ENCODE peak calls at places on chromosomes 6 and 20, in seven cellular contexts. One of them, this sample, is unnamed.

GRCh38 chr6:90403489-90404381 is 107.1 kb upstream of the BACH2 start:
- DNase-seq in breast epithelium: no peak
- DNase-seq in mesothelial cell of epicardium: no peak
- DNase-seq in Panc1: no peak
- DNase-seq in GM20000: no peak
- DNase-seq in glutamatergic neuron: no peak
- DNase-seq in uterus: peak; percentile 39
- DNase-seq in this sample: no peak

GRCh38 chr6:100458841-100459154 is 5.9 kb downstream of the SIM1 start:
- DNase-seq in breast epithelium: no peak
- DNase-seq in mesothelial cell of epicardium: no peak
- DNase-seq in Panc1: no peak
- DNase-seq in GM20000: no peak
- DNase-seq in glutamatergic neuron: no peak
- DNase-seq in uterus: no peak
- DNase-seq in this sample: no peak

GRCh38 chr6:75735491-75736186 is 13.4 kb upstream of the MYO6 start:
- DNase-seq in breast epithelium: no peak
- DNase-seq in mesothelial cell of epicardium: no peak
- DNase-seq in Panc1: no peak
- DNase-seq in GM20000: peak; percentile 20
- DNase-seq in glutamatergic neuron: no peak
- DNase-seq in uterus: no peak
- DNase-seq in this sample: no peak

GRCh38 chr6:105087571-105088211 is 92.1 kb downstream of the POPDC3 start:
- DNase-seq in breast epithelium: no peak
- DNase-seq in mesothelial cell of epicardium: no peak
- DNase-seq in Panc1: no peak
- DNase-seq in GM20000: peak; percentile 54
- DNase-seq in glutamatergic neuron: no peak
- DNase-seq in uterus: no peak
- DNase-seq in this sample: no peak

GRCh38 chr20:34768105-34768504 is 57.3 kb downstream of the NCOA6 start:
- DNase-seq in breast epithelium: no peak
- DNase-seq in mesothelial cell of epicardium: no peak
- DNase-seq in Panc1: no peak
- DNase-seq in GM20000: no peak
- DNase-seq in glutamatergic neuron: no peak
- DNase-seq in uterus: no peak
- DNase-seq in this sample: no peak

GRCh38 chr6:62764841-62765240 is 446.4 kb upstream of the FKBP1C start:
- DNase-seq in breast epithelium: no peak
- DNase-seq in mesothelial cell of epicardium: no peak
- DNase-seq in Panc1: no peak
- DNase-seq in GM20000: no peak
- DNase-seq in glutamatergic neuron: no peak
- DNase-seq in uterus: no peak
- DNase-seq in this sample: no peak

GRCh38 chr6:159172066-159172465 is 2.9 kb downstream of the FNDC1 start:
- DNase-seq in breast epithelium: no peak
- DNase-seq in mesothelial cell of epicardium: no peak
- DNase-seq in Panc1: no peak
- DNase-seq in GM20000: no peak
- DNase-seq in glutamatergic neuron: no peak
- DNase-seq in uterus: no peak
- DNase-seq in this sample: no peak

GRCh38 chr6:127477648-127478047 is 18.5 kb upstream of the KIAA0408 start:
- DNase-seq in breast epithelium: no peak
- DNase-seq in mesothelial cell of epicardium: no peak
- DNase-seq in Panc1: no peak
- DNase-seq in GM20000: no peak
- DNase-seq in glutamatergic neuron: no peak
- DNase-seq in uterus: no peak
- DNase-seq in this sample: no peak

GRCh38 chr20:63622732-63623131 is 4.2 kb downstream of the GMEB2 start:
- DNase-seq in breast epithelium: no peak
- DNase-seq in mesothelial cell of epicardium: no peak
- DNase-seq in Panc1: no peak
- DNase-seq in GM20000: no peak
- DNase-seq in glutamatergic neuron: peak; percentile 5
- DNase-seq in uterus: no peak
- DNase-seq in this sample: no peak

GRCh38 chr6:53543341-53544010 is 1.4 kb downstream of the GCLC start:
- DNase-seq in breast epithelium: no peak
- DNase-seq in mesothelial cell of epicardium: no peak
- DNase-seq in Panc1: no peak
- DNase-seq in GM20000: no peak
- DNase-seq in glutamatergic neuron: no peak
- DNase-seq in uterus: no peak
- DNase-seq in this sample: no peak

GRCh38 chr6:147117580-147117979 is 86.6 kb upstream of the STXBP5 start:
- DNase-seq in breast epithelium: no peak
- DNase-seq in mesothelial cell of epicardium: no peak
- DNase-seq in Panc1: no peak
- DNase-seq in GM20000: no peak
- DNase-seq in glutamatergic neuron: no peak
- DNase-seq in uterus: no peak
- DNase-seq in this sample: no peak

GRCh38 chr20:41800040-41800439 is 181.9 kb upstream of the CHD6 start:
- DNase-seq in breast epithelium: no peak
- DNase-seq in mesothelial cell of epicardium: no peak
- DNase-seq in Panc1: no peak
- DNase-seq in GM20000: no peak
- DNase-seq in glutamatergic neuron: no peak
- DNase-seq in uterus: no peak
- DNase-seq in this sample: no peak

GRCh38 chr6:111429571-111429970 is 53.4 kb downstream of the REV3L start:
- DNase-seq in breast epithelium: no peak
- DNase-seq in mesothelial cell of epicardium: no peak
- DNase-seq in Panc1: no peak
- DNase-seq in GM20000: no peak
- DNase-seq in glutamatergic neuron: no peak
- DNase-seq in uterus: no peak
- DNase-seq in this sample: no peak

GRCh38 chr6:164478426-164478825 is 831.0 kb downstream of the C6orf118 start:
- DNase-seq in breast epithelium: no peak
- DNase-seq in mesothelial cell of epicardium: no peak
- DNase-seq in Panc1: no peak
- DNase-seq in GM20000: no peak
- DNase-seq in glutamatergic neuron: no peak
- DNase-seq in uterus: no peak
- DNase-seq in this sample: no peak

GRCh38 chr6:4350571-4351505 is 215.5 kb upstream of the ECI2 start:
- DNase-seq in breast epithelium: no peak
- DNase-seq in mesothelial cell of epicardium: no peak
- DNase-seq in Panc1: no peak
- DNase-seq in GM20000: no peak
- DNase-seq in glutamatergic neuron: no peak
- DNase-seq in uterus: no peak
- DNase-seq in this sample: no peak

GRCh38 chr6:26003102-26003694 is 40.6 kb downstream of the TRIM38 start:
- DNase-seq in breast epithelium: no peak
- DNase-seq in mesothelial cell of epicardium: no peak
- DNase-seq in Panc1: peak; percentile 38
- DNase-seq in GM20000: peak; percentile 55
- DNase-seq in glutamatergic neuron: peak; percentile 76
- DNase-seq in uterus: peak; percentile 56
- DNase-seq in this sample: peak; percentile 66

GRCh38 chr6:8219352-8219943 is 117.1 kb upstream of the EEF1E1 start:
- DNase-seq in breast epithelium: no peak
- DNase-seq in mesothelial cell of epicardium: no peak
- DNase-seq in Panc1: peak; percentile 32
- DNase-seq in GM20000: peak; percentile 58
- DNase-seq in glutamatergic neuron: no peak
- DNase-seq in uterus: no peak
- DNase-seq in this sample: peak; percentile 63

GRCh38 chr6:158322724-158323560 is 10.7 kb downstream of the TULP4 start:
- DNase-seq in breast epithelium: no peak
- DNase-seq in mesothelial cell of epicardium: no peak
- DNase-seq in Panc1: no peak
- DNase-seq in GM20000: peak; percentile 43
- DNase-seq in glutamatergic neuron: no peak
- DNase-seq in uterus: no peak
- DNase-seq in this sample: no peak

GRCh38 chr6:29908710-29909109 is 33.6 kb upstream of the HLA-A start:
- DNase-seq in breast epithelium: no peak
- DNase-seq in mesothelial cell of epicardium: no peak
- DNase-seq in Panc1: no peak
- DNase-seq in GM20000: no peak
- DNase-seq in glutamatergic neuron: no peak
- DNase-seq in uterus: no peak
- DNase-seq in this sample: no peak

GRCh38 chr20:39777610-39778009 is 815.5 kb downstream of the DHX35 start:
- DNase-seq in breast epithelium: no peak
- DNase-seq in mesothelial cell of epicardium: no peak
- DNase-seq in Panc1: no peak
- DNase-seq in GM20000: no peak
- DNase-seq in glutamatergic neuron: no peak
- DNase-seq in uterus: no peak
- DNase-seq in this sample: no peak

GRCh38 chr20:39773380-39774000 is 811.3 kb downstream of the DHX35 start:
- DNase-seq in breast epithelium: no peak
- DNase-seq in mesothelial cell of epicardium: no peak
- DNase-seq in Panc1: no peak
- DNase-seq in GM20000: no peak
- DNase-seq in glutamatergic neuron: no peak
- DNase-seq in uterus: no peak
- DNase-seq in this sample: no peak

GRCh38 chr20:39775110-39775509 is 813.0 kb downstream of the DHX35 start:
- DNase-seq in breast epithelium: no peak
- DNase-seq in mesothelial cell of epicardium: no peak
- DNase-seq in Panc1: no peak
- DNase-seq in GM20000: no peak
- DNase-seq in glutamatergic neuron: no peak
- DNase-seq in uterus: peak; percentile 41
- DNase-seq in this sample: no peak

GRCh38 chr20:39778431-39778830 is 816.3 kb downstream of the DHX35 start:
- DNase-seq in breast epithelium: no peak
- DNase-seq in mesothelial cell of epicardium: no peak
- DNase-seq in Panc1: no peak
- DNase-seq in GM20000: no peak
- DNase-seq in glutamatergic neuron: no peak
- DNase-seq in uterus: no peak
- DNase-seq in this sample: no peak

GRCh38 chr20:39778847-39779641 is 816.9 kb downstream of the DHX35 start:
- DNase-seq in breast epithelium: no peak
- DNase-seq in mesothelial cell of epicardium: no peak
- DNase-seq in Panc1: no peak
- DNase-seq in GM20000: no peak
- DNase-seq in glutamatergic neuron: no peak
- DNase-seq in uterus: no peak
- DNase-seq in this sample: no peak
- TF ChIP-seq CTCF in breast epithelium: no peak
- TF ChIP-seq CTCF in mesothelial cell of epicardium: no peak
- TF ChIP-seq CTCF in Panc1: no peak
- TF ChIP-seq CTCF in GM20000: no peak
- TF ChIP-seq CTCF in glutamatergic neuron: no peak
- TF ChIP-seq CTCF in uterus: no peak
- TF ChIP-seq CTCF in this sample: no peak

DNA sequence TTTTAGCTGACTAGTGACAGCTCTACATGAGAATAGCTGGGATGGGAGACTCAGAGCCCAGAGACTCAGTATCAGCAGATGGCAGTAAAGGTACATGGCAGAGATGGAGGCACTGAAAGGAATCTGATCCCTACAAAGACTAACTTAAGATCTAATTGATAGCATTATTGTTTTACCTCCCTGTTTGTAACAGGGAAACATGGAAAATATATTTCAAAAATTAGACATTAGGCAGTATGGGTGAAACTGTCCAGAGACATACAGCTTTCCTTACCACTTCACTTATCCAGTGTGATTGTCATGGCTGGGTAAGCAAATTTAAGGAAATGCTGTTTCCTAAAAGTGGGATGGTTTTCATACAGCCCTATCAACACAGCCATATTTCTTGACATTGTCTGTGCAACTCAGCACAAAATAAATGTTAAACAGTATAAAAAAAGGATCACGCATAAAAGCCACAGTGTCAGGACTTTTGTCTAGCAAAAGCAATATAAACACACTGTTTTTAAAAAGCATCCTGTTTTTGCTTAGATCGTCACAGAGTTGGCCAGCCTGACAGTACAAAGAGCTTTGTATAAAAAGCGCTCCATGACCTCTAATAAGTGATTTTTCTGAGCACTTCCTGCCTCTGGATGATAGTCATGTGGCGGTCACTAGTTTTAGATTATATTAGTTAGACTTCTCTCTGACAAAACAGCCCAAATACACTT is 376.9 kb downstream of the PHF3 start:
- DNase-seq in breast epithelium: no peak
- DNase-seq in mesothelial cell of epicardium: no peak
- DNase-seq in Panc1: peak; percentile 55
- DNase-seq in GM20000: no peak
- DNase-seq in glutamatergic neuron: no peak
- DNase-seq in uterus: no peak
- DNase-seq in this sample: peak; percentile 28
- TF ChIP-seq CTCF in breast epithelium: no peak
- TF ChIP-seq CTCF in mesothelial cell of epicardium: no peak
- TF ChIP-seq CTCF in Panc1: peak; percentile 73
- TF ChIP-seq CTCF in GM20000: peak; percentile 15
- TF ChIP-seq CTCF in glutamatergic neuron: no peak
- TF ChIP-seq CTCF in uterus: peak; percentile 50
- TF ChIP-seq CTCF in this sample: peak; percentile 83

GRCh38 chr20:44942264-44942973 is 17.8 kb downstream of the TOMM34 start:
- DNase-seq in breast epithelium: no peak
- DNase-seq in mesothelial cell of epicardium: no peak
- DNase-seq in Panc1: no peak
- DNase-seq in GM20000: no peak
- DNase-seq in glutamatergic neuron: no peak
- DNase-seq in uterus: no peak
- DNase-seq in this sample: no peak
- TF ChIP-seq CTCF in breast epithelium: no peak
- TF ChIP-seq CTCF in mesothelial cell of epicardium: no peak
- TF ChIP-seq CTCF in Panc1: no peak
- TF ChIP-seq CTCF in GM20000: no peak
- TF ChIP-seq CTCF in glutamatergic neuron: no peak
- TF ChIP-seq CTCF in uterus: no peak
- TF ChIP-seq CTCF in this sample: peak; percentile 15

GRCh38 chr6:45619211-45619760 is 241.6 kb upstream of the SUPT3H start:
- DNase-seq in breast epithelium: no peak
- DNase-seq in mesothelial cell of epicardium: no peak
- DNase-seq in Panc1: no peak
- DNase-seq in GM20000: no peak
- DNase-seq in glutamatergic neuron: no peak
- DNase-seq in uterus: no peak
- DNase-seq in this sample: no peak

GRCh38 chr6:45619994-45620471 is 242.3 kb upstream of the SUPT3H start:
- DNase-seq in breast epithelium: no peak
- DNase-seq in mesothelial cell of epicardium: no peak
- DNase-seq in Panc1: no peak
- DNase-seq in GM20000: no peak
- DNase-seq in glutamatergic neuron: no peak
- DNase-seq in uterus: no peak
- DNase-seq in this sample: no peak

GRCh38 chr6:45617441-45617840 is 239.7 kb upstream of the SUPT3H start:
- DNase-seq in breast epithelium: no peak
- DNase-seq in mesothelial cell of epicardium: no peak
- DNase-seq in Panc1: no peak
- DNase-seq in GM20000: no peak
- DNase-seq in glutamatergic neuron: no peak
- DNase-seq in uterus: no peak
- DNase-seq in this sample: no peak

GRCh38 chr6:45616209-45616608 is 238.5 kb upstream of the SUPT3H start:
- DNase-seq in breast epithelium: no peak
- DNase-seq in mesothelial cell of epicardium: no peak
- DNase-seq in Panc1: no peak
- DNase-seq in GM20000: no peak
- DNase-seq in glutamatergic neuron: no peak
- DNase-seq in uterus: no peak
- DNase-seq in this sample: no peak

GRCh38 chr6:45618259-45618658 is 240.5 kb upstream of the SUPT3H start:
- DNase-seq in breast epithelium: no peak
- DNase-seq in mesothelial cell of epicardium: no peak
- DNase-seq in Panc1: no peak
- DNase-seq in GM20000: no peak
- DNase-seq in glutamatergic neuron: no peak
- DNase-seq in uterus: no peak
- DNase-seq in this sample: no peak
- TF ChIP-seq CTCF in breast epithelium: no peak
- TF ChIP-seq CTCF in mesothelial cell of epicardium: no peak
- TF ChIP-seq CTCF in Panc1: no peak
- TF ChIP-seq CTCF in GM20000: no peak
- TF ChIP-seq CTCF in glutamatergic neuron: no peak
- TF ChIP-seq CTCF in uterus: no peak
- TF ChIP-seq CTCF in this sample: no peak

This sample was measured in neural crest cell.